ENCODE peak calls at places on chromosomes 12 and 14, in eight cellular contexts. Q, O, X, M, W, H, Y and P are unnamed samples.

GRCh38 chr12:33438025-33438772 is 1.4 kb downstream of the SYT10 start:
- DNase-seq in Q (no peak), O (no peak), X (no peak), M (no peak), W (no peak), H (no peak), Y (no peak), P (no peak)

GRCh38 chr12:122064780-122065588 is 13.6 kb upstream of the MLXIP start:
- DNase-seq in Q (no peak), O (peak), X (no peak), M (peak), W (peak), H (no peak), Y (no peak), P (no peak)

GRCh38 chr14:75188520-75189267 is 12.3 kb upstream of the TMED10 start:
- DNase-seq in Q (no peak), O (no peak), X (no peak), M (no peak), W (no peak), H (no peak), Y (no peak), P (no peak)

GRCh38 chr12:93645702-93646101 is 31.5 kb upstream of the CRADD start:
- DNase-seq in Q (no peak), O (no peak), X (no peak), M (no peak), W (no peak), H (no peak), Y (no peak), P (no peak)

GRCh38 chr12:3030821-3031415 is 46.3 kb upstream of the TSPAN9 start:
- DNase-seq in Q (no peak), O (no peak), X (no peak), M (no peak), W (no peak), H (no peak), Y (no peak), P (no peak)

GRCh38 chr12:75868501-75868900 is 163.1 kb downstream of the PHLDA1 start:
- DNase-seq in Q (no peak), O (no peak), X (no peak), M (no peak), W (no peak), H (no peak), Y (no peak), P (no peak)

GRCh38 chr12:96063046-96063445 is 27.7 kb upstream of the LTA4H start:
- DNase-seq in Q (no peak), O (no peak), X (no peak), M (no peak), W (no peak), H (no peak), Y (no peak), P (peak)

GRCh38 chr12:52906049-52906645 is 1.3 kb upstream of the KRT8 start:
- DNase-seq in Q (peak), O (no peak), X (no peak), M (no peak), W (no peak), H (no peak), Y (no peak), P (no peak)

GRCh38 chr12:10672231-10672868 is 1.5 kb downstream of the STYK1 start:
- DNase-seq in Q (no peak), O (no peak), X (peak), M (no peak), W (no peak), H (no peak), Y (no peak), P (no peak)

GRCh38 chr12:60174476-60174875 is 578.6 kb downstream of the SLC16A7 start:
- DNase-seq in Q (no peak), O (no peak), X (no peak), M (no peak), W (no peak), H (no peak), Y (no peak), P (no peak)

GRCh38 chr12:54300732-54301427 is at the start of gene NFE2:
- DNase-seq in Q (no peak), O (peak), X (peak), M (no peak), W (no peak), H (no peak), Y (no peak), P (peak)

GRCh38 chr12:109893250-109893995 is 6.7 kb upstream of the TCHP start:
- DNase-seq in Q (no peak), O (no peak), X (no peak), M (no peak), W (no peak), H (no peak), Y (no peak), P (no peak)

GRCh38 chr12:63075376-63076000 is 75.5 kb downstream of the AVPR1A start:
- DNase-seq in Q (no peak), O (no peak), X (no peak), M (no peak), W (no peak), H (no peak), Y (no peak), P (no peak)

GRCh38 chr14:23646648-23647549 is 10.7 kb downstream of the DHRS2 start:
- DNase-seq in Q (no peak), O (peak), X (no peak), M (no peak), W (no peak), H (no peak), Y (no peak), P (no peak)

GRCh38 chr12:67496616-67497015 is 151.9 kb upstream of the DYRK2 start:
- DNase-seq in Q (no peak), O (no peak), X (no peak), M (no peak), W (no peak), H (no peak), Y (no peak), P (no peak)

GRCh38 chr14:65486856-65487255 is 74.3 kb downstream of the FUT8 start:
- DNase-seq in Q (no peak), O (no peak), X (no peak), M (no peak), W (no peak), H (no peak), Y (no peak), P (no peak)